ENCODE peak calls at places on chromosome 5, in eight cellular contexts. Z is PC-3, Y is mesenchymal stem cell, M is IMR-90, O is fibroblast of lung, C is GM23248, R is neural progenitor cell, Q is K562. J is an unnamed sample.

GRCh38 chr5:37249820-37250175 is 622 bp upstream of the CPLANE1 start:
- DNase-seq in M (no peak), Y (no peak), Q (no peak), R (no peak), Z (no peak), O (no peak), C (no peak), J (no peak)

GRCh38 chr5:175738595-175739133 is 80.8 kb downstream of the HRH2 start:
- DNase-seq in O (no peak), Z (no peak), Y (no peak), Q (no peak), R (no peak), M (no peak), C (no peak), J (no peak)

GRCh38 chr5:83955916-83956315 is 235.3 kb upstream of the HAPLN1 start:
- DNase-seq in C (peak; percentile 70), R (no peak), Y (peak; percentile 81), Z (peak; percentile 59), O (peak; percentile 89), Q (no peak), M (peak; percentile 77), J (peak; percentile 87)

GRCh38 chr5:60066502-60066901 is 173.0 kb upstream of the PDE4D start:
- DNase-seq in C (peak; percentile 4), R (no peak), Z (peak; percentile 35), Q (no peak), Y (peak; percentile 24), M (peak; percentile 1), O (peak; percentile 81), J (peak; percentile 75)

GRCh38 chr5:82274343-82275266 is 3.5 kb downstream of the RPS23 start:
- DNase-seq in Y (no peak), O (no peak), R (no peak), Z (no peak), M (no peak), Q (peak; percentile 44), C (no peak), J (no peak)

GRCh38 chr5:140055152-140055551 is 12.1 kb upstream of the NRG2 start:
- DNase-seq in Z (no peak), Q (no peak), R (no peak), C (no peak), M (no peak), O (no peak), Y (no peak), J (no peak)

GRCh38 chr5:175617447-175617846 is 40.4 kb upstream of the HRH2 start:
- DNase-seq in Q (no peak), M (no peak), Z (no peak), Y (no peak), C (no peak), R (no peak), O (no peak), J (no peak)

GRCh38 chr5:14710313-14710994 is 45.9 kb downstream of the OTULIN start:
- DNase-seq in M (no peak), O (no peak), R (no peak), Z (no peak), C (no peak), Q (no peak), Y (no peak), J (no peak)

GRCh38 chr5:10330511-10331105 is 22.9 kb upstream of the MARCHF6 start:
- DNase-seq in R (no peak), O (no peak), Q (no peak), C (peak; percentile 31), Z (no peak), M (no peak), Y (no peak), J (no peak)

GRCh38 chr5:145750194-145750593 is 84.9 kb downstream of the PRELID2 start:
- DNase-seq in Z (no peak), M (no peak), O (no peak), Y (no peak), C (peak; percentile 48), R (no peak), Q (no peak), J (no peak)

GRCh38 chr5:73205309-73205708 is 32.3 kb downstream of the TMEM174 start:
- DNase-seq in C (no peak), Q (no peak), Y (no peak), M (no peak), Z (no peak), R (no peak), O (no peak), J (no peak)

GRCh38 chr5:115776989-115777388 is 39.5 kb downstream of the CDO1 start:
- DNase-seq in Z (no peak), R (no peak), C (no peak), O (no peak), M (no peak), Q (no peak), Y (no peak), J (no peak)

GRCh38 chr5:120093178-120093577 is 370.9 kb upstream of the PRR16 start:
- DNase-seq in C (no peak), R (peak; percentile 2), M (no peak), Z (no peak), Y (no peak), Q (no peak), O (no peak), J (no peak)

DNA sequence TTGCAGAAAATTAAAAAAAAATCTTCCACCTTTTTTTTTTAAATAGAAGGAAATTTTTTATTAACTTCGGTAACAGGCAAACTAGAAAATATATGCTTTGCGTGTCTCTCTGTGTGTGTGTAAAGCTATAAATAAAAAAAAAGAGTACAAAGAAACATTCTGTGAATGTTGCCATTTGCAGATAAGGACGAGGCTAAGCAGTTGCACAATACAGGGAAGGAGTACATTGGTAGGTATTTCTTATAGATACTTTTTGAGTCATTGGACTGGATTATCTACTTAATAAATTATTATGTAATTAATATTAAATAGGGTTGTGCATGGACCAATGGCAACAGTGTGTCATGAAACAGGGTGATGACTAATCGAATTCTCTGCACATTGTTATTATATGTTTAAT is 102.4 kb downstream of the CAMK4 start:
- DNase-seq in O (no peak), C (no peak), Q (no peak), Z (no peak), Y (no peak), M (no peak), R (no peak), J (no peak)
- H2AFZ ChIP-seq in O (no peak overlapping the region), C (no peak overlapping the region), Q (no peak overlapping the region), Z (no peak overlapping the region), Y (no peak overlapping the region), M (no peak overlapping the region), R (no peak overlapping the region), J (no peak overlapping the region)

GRCh38 chr5:44396312-44396711 is 7.1 kb upstream of the FGF10 start:
- DNase-seq in C (no peak), Z (no peak), M (no peak), Q (no peak), Y (no peak), R (no peak), O (no peak), J (no peak)

GRCh38 chr5:44402084-44402483 is 12.9 kb upstream of the FGF10 start:
- DNase-seq in O (no peak), Y (no peak), C (no peak), M (no peak), R (no peak), Z (no peak), Q (no peak), J (no peak)

GRCh38 chr5:44401611-44402010 is 12.4 kb upstream of the FGF10 start:
- DNase-seq in M (no peak), O (no peak), Y (no peak), Z (no peak), R (no peak), Q (no peak), C (no peak), J (no peak)

DNA sequence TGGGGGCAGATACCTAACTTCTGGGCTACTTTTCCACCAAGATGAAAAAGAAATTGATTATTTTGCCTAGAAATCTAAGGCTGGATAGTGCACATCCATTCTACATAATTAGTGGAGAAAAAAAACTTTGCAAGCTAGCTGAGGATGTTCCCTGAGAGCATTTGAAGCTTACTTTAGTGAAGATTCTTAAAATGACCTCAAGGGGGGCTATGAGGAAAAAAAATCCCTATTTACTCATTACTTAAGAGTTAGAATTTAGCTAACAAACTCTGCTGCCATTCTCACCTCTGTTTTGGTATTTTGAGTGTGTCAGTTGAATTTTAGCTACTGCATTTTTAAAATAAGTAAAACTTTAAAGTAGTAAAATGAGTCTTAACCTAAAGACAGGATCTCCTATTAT is 9.2 kb upstream of the FGF10 start:
- DNase-seq in Y (no peak), O (no peak), M (no peak), Z (no peak), Q (no peak), R (no peak), C (no peak), J (no peak)
- H3K9ac ChIP-seq in Y (no peak overlapping the region), O (no peak overlapping the region), M (no peak overlapping the region), Z (no peak overlapping the region), Q (no peak overlapping the region), R (no peak overlapping the region), C (no peak overlapping the region), J (no peak overlapping the region)

GRCh38 chr5:32934529-32934928 is 223.4 kb downstream of the NPR3 start:
- DNase-seq in O (no peak), R (no peak), Y (no peak), Q (no peak), M (no peak), Z (no peak), C (no peak), J (no peak)
- H2AFZ ChIP-seq in O (no peak overlapping the region), R (no peak overlapping the region), Y (no peak overlapping the region), Q (no peak overlapping the region), M (no peak overlapping the region), Z (no peak overlapping the region), C (no peak overlapping the region), J (no peak overlapping the region)

GRCh38 chr5:149443210-149443609 is 64.1 kb upstream of the IL17B start:
- DNase-seq in Q (no peak), M (no peak), C (no peak), Y (no peak), O (no peak), R (no peak), Z (no peak), J (no peak)
- H3K9ac ChIP-seq in Q (peak overlapping the region; percentile 40), M (peak overlapping the region; percentile 44), C (no peak overlapping the region), Y (peak overlapping the region; percentile 59), O (peak overlapping the region; percentile 48), R (no peak overlapping the region), Z (no peak overlapping the region), J (no peak overlapping the region)